ENCODE peak calls at places on chromosome 14, in eight cellular contexts. J is cardiac muscle cell, Q is heart left ventricle, Y is spleen, T is stomach, H is dorsolateral prefrontal cortex, N is lower leg skin, V is SK-N-SH. S is an unnamed sample.

GRCh38 chr14:24235804-24236688 is 3.3 kb downstream of the GMPR2 start:
- DNase-seq in J (no peak), Q (no peak), Y (peak), T (no peak), H (no peak), N (no peak), V (no peak), S (no peak)

GRCh38 chr14:33839193-33840076 is 111.4 kb downstream of the EGLN3 start:
- DNase-seq in J (peak), Q (peak), Y (peak), T (peak), H (peak), N (peak), V (peak), S (peak)

GRCh38 chr14:31968107-31968810 is 108.8 kb upstream of the ARHGAP5 start:
- DNase-seq in J (no peak), Q (no peak), Y (no peak), T (no peak), H (no peak), N (no peak), V (no peak), S (no peak)

GRCh38 chr14:35470775-35471174 is 63.2 kb upstream of the INSM2 start:
- DNase-seq in J (peak), Q (no peak), Y (no peak), T (no peak), H (no peak), N (no peak), V (no peak), S (no peak)

GRCh38 chr14:89429206-89430091 is 12.4 kb upstream of the FOXN3 start:
- DNase-seq in J (no peak), Q (no peak), Y (no peak), T (no peak), H (no peak), N (no peak), V (peak), S (no peak)

GRCh38 chr14:74380845-74381244 is 32.6 kb downstream of the VRTN start:
- DNase-seq in J (no peak), Q (no peak), Y (no peak), T (no peak), H (no peak), N (no peak), V (no peak), S (no peak)

GRCh38 chr14:50714452-50715073 is 46.5 kb upstream of the SAV1 start:
- DNase-seq in J (peak), Q (peak), Y (no peak), T (no peak), H (no peak), N (no peak), V (peak), S (no peak)

GRCh38 chr14:53908416-53908815 is 48.2 kb downstream of the BMP4 start:
- DNase-seq in J (no peak), Q (no peak), Y (no peak), T (no peak), H (no peak), N (no peak), V (no peak), S (no peak)

GRCh38 chr14:33682746-33683145 is 268.1 kb downstream of the EGLN3 start:
- DNase-seq in J (no peak), Q (peak), Y (no peak), T (peak), H (no peak), N (peak), V (no peak), S (peak)

GRCh38 chr14:46352876-46353275 is 298.7 kb downstream of the RPL10L start:
- DNase-seq in J (no peak), Q (no peak), Y (no peak), T (no peak), H (no peak), N (no peak), V (no peak), S (no peak)

GRCh38 chr14:97077253-97077653 is 280.1 kb downstream of the VRK1 start:
- DNase-seq in J (peak), Q (peak), Y (no peak), T (peak), H (peak), N (peak), V (peak), S (peak)

GRCh38 chr14:75165586-75166391 is 10.6 kb downstream of the TMED10 start:
- DNase-seq in J (no peak), Q (no peak), Y (no peak), T (no peak), H (peak), N (no peak), V (no peak), S (no peak)

GRCh38 chr14:104582005-104582404 is 2.4 kb downstream of the C14orf180 start:
- DNase-seq in J (no peak), Q (peak), Y (no peak), T (peak), H (no peak), N (no peak), V (no peak), S (peak)

GRCh38 chr14:99749142-99749541 is 44.1 kb upstream of the EML1 start:
- DNase-seq in J (no peak), Q (no peak), Y (no peak), T (no peak), H (no peak), N (no peak), V (no peak), S (no peak)

GRCh38 chr14:53037016-53037415 is 86.2 kb upstream of the FERMT2 start:
- DNase-seq in J (no peak), Q (no peak), Y (no peak), T (no peak), H (no peak), N (no peak), V (no peak), S (no peak)

GRCh38 chr14:104326848-104327247 is 188.5 kb downstream of the KIF26A start:
- DNase-seq in J (no peak), Q (no peak), Y (no peak), T (peak), H (no peak), N (no peak), V (no peak), S (no peak)

GRCh38 chr14:91873476-91874265 is 6.3 kb upstream of the TC2N start:
- DNase-seq in J (no peak), Q (no peak), Y (peak), T (peak), H (no peak), N (no peak), V (no peak), S (no peak)

GRCh38 chr14:81625343-81625742 is 91.7 kb upstream of the SEL1L start:
- DNase-seq in J (peak), Q (no peak), Y (no peak), T (no peak), H (no peak), N (no peak), V (peak), S (no peak)

GRCh38 chr14:103530390-103530789 is 1.4 kb downstream of the TRMT61A start:
- DNase-seq in J (peak), Q (no peak), Y (peak), T (no peak), H (no peak), N (no peak), V (no peak), S (peak)

GRCh38 chr14:104537613-104537988 is 42.0 kb upstream of the C14orf180 start:
- DNase-seq in J (no peak), Q (no peak), Y (no peak), T (no peak), H (no peak), N (no peak), V (no peak), S (no peak)

GRCh38 chr14:101970830-101971400 is 6.5 kb downstream of the DYNC1H1 start:
- DNase-seq in J (no peak), Q (no peak), Y (no peak), T (no peak), H (no peak), N (no peak), V (no peak), S (no peak)

GRCh38 chr14:72495668-72496067 is 398.2 kb downstream of the DPF3 start:
- DNase-seq in J (no peak), Q (no peak), Y (no peak), T (no peak), H (no peak), N (peak), V (no peak), S (no peak)

GRCh38 chr14:53444677-53445312 is 291.7 kb upstream of the DDHD1 start:
- DNase-seq in J (no peak), Q (no peak), Y (no peak), T (no peak), H (no peak), N (no peak), V (no peak), S (no peak)

GRCh38 chr14:95858893-95859292 is 17.7 kb upstream of the TUNAR start:
- DNase-seq in J (no peak), Q (no peak), Y (no peak), T (no peak), H (no peak), N (no peak), V (no peak), S (no peak)

GRCh38 chr14:95265106-95266094 is 54.3 kb downstream of the CLMN start:
- DNase-seq in J (no peak), Q (no peak), Y (no peak), T (peak), H (no peak), N (peak), V (no peak), S (no peak)

GRCh38 chr14:100069161-100069800 is 4.1 kb downstream of the EVL start:
- DNase-seq in J (no peak), Q (no peak), Y (no peak), T (no peak), H (no peak), N (no peak), V (no peak), S (no peak)

GRCh38 chr14:100427166-100427565 is 104.0 kb downstream of the SLC25A47 start:
- DNase-seq in J (no peak), Q (no peak), Y (peak), T (no peak), H (no peak), N (no peak), V (no peak), S (no peak)

GRCh38 chr14:55136241-55136640 is 7.2 kb downstream of the LGALS3 start:
- DNase-seq in J (no peak), Q (no peak), Y (no peak), T (no peak), H (no peak), N (no peak), V (no peak), S (no peak)

GRCh38 chr14:99346470-99347080 is 74.6 kb upstream of the BCL11B start:
- DNase-seq in J (no peak), Q (no peak), Y (peak), T (no peak), H (no peak), N (no peak), V (no peak), S (no peak)

GRCh38 chr14:104993306-104993705 is 7.7 kb downstream of the CLBA1 start:
- DNase-seq in J (no peak), Q (no peak), Y (no peak), T (no peak), H (no peak), N (no peak), V (no peak), S (no peak)

GRCh38 chr14:31319701-31320100 is 100.6 kb downstream of the HEATR5A start:
- DNase-seq in J (no peak), Q (no peak), Y (no peak), T (no peak), H (no peak), N (no peak), V (no peak), S (no peak)

GRCh38 chr14:91320266-91320665 is 75.8 kb upstream of the GPR68 start:
- DNase-seq in J (no peak), Q (no peak), Y (peak), T (no peak), H (no peak), N (no peak), V (no peak), S (no peak)

GRCh38 chr14:34051966-34052657 is 101.2 kb upstream of the EGLN3 start:
- DNase-seq in J (no peak), Q (no peak), Y (no peak), T (no peak), H (no peak), N (no peak), V (no peak), S (peak)

GRCh38 chr14:60544659-60545058 is 35.7 kb downstream of the SIX6 start:
- DNase-seq in J (no peak), Q (no peak), Y (no peak), T (no peak), H (no peak), N (no peak), V (no peak), S (no peak)

GRCh38 chr14:78455896-78456435 is 285.8 kb downstream of the NRXN3 start:
- DNase-seq in J (no peak), Q (no peak), Y (no peak), T (no peak), H (peak), N (no peak), V (no peak), S (no peak)

GRCh38 chr14:68970096-68970612 is 8.9 kb downstream of the ACTN1 start:
- DNase-seq in J (no peak), Q (no peak), Y (peak), T (no peak), H (no peak), N (no peak), V (no peak), S (no peak)

GRCh38 chr14:92425101-92425500 is 88.5 kb upstream of the RIN3 start:
- DNase-seq in J (no peak), Q (no peak), Y (no peak), T (no peak), H (no peak), N (no peak), V (no peak), S (no peak)

GRCh38 chr14:50985124-50985815 is 41.0 kb upstream of the PYGL start:
- DNase-seq in J (no peak), Q (no peak), Y (no peak), T (no peak), H (peak), N (no peak), V (no peak), S (no peak)

GRCh38 chr14:32352631-32353030 is 23.5 kb downstream of the AKAP6 start:
- DNase-seq in J (no peak), Q (no peak), Y (no peak), T (no peak), H (no peak), N (no peak), V (no peak), S (no peak)

GRCh38 chr14:64540208-64541202 is at the start of gene HSPA2:
- DNase-seq in J (peak), Q (peak), Y (peak), T (peak), H (peak), N (peak), V (peak), S (peak)
- TF ChIP-seq CTCF in J (peak), Q (peak), Y (peak), T (peak), H (peak), N (no peak), V (peak), S (peak)

GRCh38 chr14:30243805-30244204 is 315.2 kb upstream of the G2E3 start:
- DNase-seq in J (no peak), Q (no peak), Y (no peak), T (no peak), H (no peak), N (no peak), V (no peak), S (no peak)
- H3K4me3 ChIP-seq in J (no peak), Q (no peak), Y (no peak), T (no peak), H (no peak), N (no peak), V (no peak), S (no peak)

DNA sequence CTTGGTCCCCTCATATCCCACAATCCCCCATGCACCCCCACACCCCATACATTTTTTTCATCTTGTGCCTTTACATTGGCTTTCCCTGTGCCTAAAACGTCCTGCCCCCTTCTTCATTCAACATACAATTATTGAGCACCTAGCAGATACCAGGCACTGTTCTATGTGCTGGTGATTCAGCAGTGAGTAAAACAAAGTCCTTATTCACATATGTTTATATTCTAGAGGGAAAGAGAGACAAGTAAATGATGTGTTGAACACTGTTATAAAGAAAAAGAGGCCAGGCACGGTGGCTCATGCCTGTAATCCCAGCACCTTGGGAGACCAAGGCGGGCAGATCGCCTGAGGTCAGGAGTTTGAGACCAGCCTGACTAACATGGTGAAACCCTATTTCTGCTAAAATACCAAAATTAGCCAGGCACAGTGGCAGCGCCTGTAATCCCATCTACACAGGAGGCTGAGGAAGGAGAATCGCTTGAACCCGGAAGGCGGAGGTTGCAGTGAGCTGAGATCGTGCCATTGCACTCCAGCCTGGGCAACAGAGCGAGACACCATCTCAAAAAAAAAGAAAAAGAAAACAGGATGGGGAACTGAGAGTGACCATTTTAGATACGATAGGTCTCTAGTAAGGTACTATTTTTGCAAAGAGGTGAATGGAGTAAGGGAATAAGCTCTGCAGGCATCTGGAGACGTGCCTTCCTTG is 12.2 kb downstream of the SLC7A7 start:
- DNase-seq in J (no peak), Q (no peak), Y (peak), T (no peak), H (no peak), N (no peak), V (no peak), S (no peak)
- TF ChIP-seq CTCF in J (no peak), Q (no peak), Y (no peak), T (no peak), H (no peak), N (no peak), V (no peak), S (no peak)

DNA sequence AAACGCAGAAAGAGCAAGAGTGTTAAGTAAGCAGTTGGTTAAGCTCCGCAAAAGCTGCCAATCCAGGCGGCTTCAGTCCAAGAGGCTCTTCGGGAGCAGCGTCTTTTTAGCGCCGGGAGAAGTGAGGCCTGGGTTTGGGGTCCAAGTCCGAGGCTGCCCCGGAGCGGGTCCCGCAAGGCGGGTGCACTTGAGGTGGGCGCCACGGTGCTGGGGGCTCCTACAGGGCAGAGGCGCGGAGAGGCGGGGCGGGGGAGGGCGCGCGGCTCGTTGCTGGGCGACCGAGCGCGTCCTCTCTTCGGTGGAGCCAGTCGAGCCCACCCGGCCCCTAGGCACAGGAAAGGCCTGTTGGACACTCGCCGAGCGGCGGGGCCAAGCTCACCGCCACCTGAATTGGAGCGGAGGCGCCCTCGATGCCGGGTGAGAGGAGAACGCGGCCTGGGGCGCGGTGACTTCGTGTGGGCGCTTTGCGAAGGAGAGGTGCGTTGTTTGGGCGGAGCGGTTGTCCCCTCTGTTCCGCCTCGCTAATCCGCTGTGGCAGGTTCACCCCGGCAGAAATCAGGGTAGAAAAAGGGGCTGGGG is 15.6 kb downstream of the TTC6 start:
- DNase-seq in J (no peak), Q (no peak), Y (no peak), T (no peak), H (no peak), N (no peak), V (no peak), S (no peak)
- H3K4me3 ChIP-seq in J (no peak), Q (no peak), Y (no peak), T (no peak), H (no peak), N (no peak), V (no peak), S (no peak)

GRCh38 chr14:61756135-61756534 is 6.1 kb upstream of the SNAPC1 start:
- DNase-seq in J (no peak), Q (no peak), Y (no peak), T (no peak), H (no peak), N (no peak), V (no peak), S (no peak)

GRCh38 chr14:61754627-61755381 is 7.4 kb upstream of the SNAPC1 start:
- DNase-seq in J (no peak), Q (no peak), Y (no peak), T (no peak), H (no peak), N (no peak), V (no peak), S (no peak)

GRCh38 chr14:61751475-61751989 is 10.7 kb upstream of the SNAPC1 start:
- DNase-seq in J (no peak), Q (no peak), Y (no peak), T (no peak), H (no peak), N (no peak), V (no peak), S (no peak)

GRCh38 chr14:61752626-61753025 is 9.6 kb upstream of the SNAPC1 start:
- DNase-seq in J (no peak), Q (no peak), Y (no peak), T (no peak), H (no peak), N (no peak), V (no peak), S (no peak)

GRCh38 chr14:61753631-61754030 is 8.6 kb upstream of the SNAPC1 start:
- DNase-seq in J (peak), Q (no peak), Y (no peak), T (no peak), H (no peak), N (no peak), V (no peak), S (no peak)
- TF ChIP-seq CTCF in J (peak), Q (no peak), Y (no peak), T (no peak), H (no peak), N (no peak), V (no peak), S (no peak)